ENCODE peak calls at places on chromosomes 4 and X, in seven cellular contexts. F, B, J, K, H, Z and W are unnamed samples.

GRCh38 chr4:140049924-140050681 is 103.9 kb downstream of the MAML3 start:
- DNase-seq in J (peak), K (no peak), Z (no peak), B (no peak), H (peak), F (no peak), W (no peak)

GRCh38 chr4:74805601-74806000 is 11.3 kb upstream of the BTC start:
- DNase-seq in Z (peak), J (peak), H (peak), F (peak), K (peak), B (no peak), W (no peak)

GRCh38 chr4:140344621-140345020 is 28.8 kb upstream of the SCOC start:
- DNase-seq in H (no peak), K (no peak), Z (no peak), J (no peak), B (no peak), F (no peak), W (no peak)

GRCh38 chr4:93633721-93634120 is 194.8 kb upstream of the ATOH1 start:
- DNase-seq in H (no peak), K (no peak), Z (no peak), B (no peak), F (no peak), J (no peak), W (no peak)

GRCh38 chr4:148273501-148273986 is 168.7 kb downstream of the NR3C2 start:
- DNase-seq in K (no peak), F (no peak), B (no peak), Z (no peak), J (no peak), H (no peak), W (no peak)

GRCh38 chr4:2954358-2955185 is 8.6 kb downstream of the NOP14 start:
- DNase-seq in J (no peak), B (no peak), F (no peak), Z (no peak), H (no peak), K (no peak), W (no peak)

GRCh38 chrX:85391879-85392238 is 12.4 kb upstream of the POF1B start:
- DNase-seq in B (no peak), K (no peak), Z (no peak), J (no peak), F (no peak), H (no peak), W (no peak)

GRCh38 chr4:90689739-90690138 is 562.5 kb downstream of the CCSER1 start:
- DNase-seq in F (no peak), B (no peak), K (no peak), J (no peak), H (no peak), Z (no peak), W (no peak)

GRCh38 chr4:120132935-120133334 is 66.3 kb upstream of the MAD2L1 start:
- DNase-seq in H (no peak), F (no peak), Z (no peak), B (no peak), J (no peak), K (no peak), W (no peak)

GRCh38 chrX:45515262-45516215 is 314.9 kb upstream of the DIPK2B start:
- DNase-seq in F (peak), B (peak), H (peak), Z (peak), J (peak), K (peak), W (peak)

GRCh38 chr4:90069151-90069550 is 58.0 kb upstream of the CCSER1 start:
- DNase-seq in K (no peak), F (no peak), H (peak), B (no peak), Z (no peak), J (no peak), W (no peak)

GRCh38 chrX:115690554-115691216 is 129.7 kb downstream of the PLS3 start:
- DNase-seq in Z (peak), K (peak), J (peak), F (peak), H (peak), B (peak), W (peak)

GRCh38 chr4:184851200-184851541 is 25.4 kb upstream of the ACSL1 start:
- DNase-seq in J (no peak), K (no peak), H (no peak), B (no peak), F (no peak), Z (no peak), W (no peak)

GRCh38 chrX:23386260-23386659 is 51.6 kb downstream of the PTCHD1 start:
- DNase-seq in Z (no peak), F (no peak), K (no peak), J (no peak), B (no peak), H (no peak), W (no peak)

GRCh38 chr4:69156913-69157312 is 57.6 kb downstream of the UGT2B11 start:
- DNase-seq in F (peak), B (no peak), Z (no peak), K (no peak), J (no peak), H (no peak), W (no peak)

GRCh38 chr4:40699648-40700047 is 50.1 kb upstream of the NSUN7 start:
- DNase-seq in B (peak), F (no peak), H (peak), J (no peak), K (peak), Z (no peak), W (peak)

GRCh38 chrX:11143931-11144678 is 33.0 kb downstream of the HCCS start:
- DNase-seq in F (peak), Z (peak), B (no peak), J (peak), H (peak), K (peak), W (peak)

GRCh38 chrX:125998432-125998831 is 167.7 kb downstream of the DCAF12L2 start:
- DNase-seq in B (no peak), J (no peak), H (no peak), K (peak), Z (no peak), F (no peak), W (no peak)

GRCh38 chr4:99679204-99679603 is 21.6 kb upstream of the C4orf54 start:
- DNase-seq in J (no peak), H (no peak), K (no peak), Z (no peak), F (no peak), B (no peak), W (no peak)

GRCh38 chrX:123504047-123504446 is 228.8 kb downstream of the THOC2 start:
- DNase-seq in J (no peak), K (no peak), F (no peak), H (no peak), Z (no peak), B (no peak), W (no peak)

GRCh38 chrX:155889328-155889727 is 8.2 kb downstream of the VAMP7 start:
- DNase-seq in Z (no peak), F (no peak), B (no peak), J (no peak), H (no peak), K (no peak), W (no peak)

GRCh38 chr4:159271857-159272256 is 169.0 kb downstream of the RAPGEF2 start:
- DNase-seq in F (no peak), H (no peak), K (no peak), B (no peak), J (no peak), Z (no peak), W (no peak)

GRCh38 chrX:154827624-154828408 is 6.6 kb downstream of the SMIM9 start:
- DNase-seq in Z (no peak), F (no peak), K (no peak), J (no peak), B (no peak), H (no peak), W (no peak)

GRCh38 chrX:11269996-11270395 is 23.2 kb upstream of the AMELX start:
- DNase-seq in F (no peak), K (no peak), Z (no peak), J (no peak), B (no peak), H (no peak), W (no peak)

GRCh38 chr4:1500966-1501753 is 94.9 kb upstream of the NKX1-1 start:
- DNase-seq in Z (no peak), B (no peak), F (no peak), H (no peak), J (no peak), K (no peak), W (no peak)

GRCh38 chr4:169439244-169439643 is 168.5 kb upstream of the SH3RF1 start:
- DNase-seq in K (no peak), J (no peak), Z (peak), B (no peak), H (peak), F (no peak), W (no peak)

GRCh38 chrX:112235547-112235946 is 153.0 kb upstream of the TRPC5 start:
- DNase-seq in H (no peak), K (no peak), Z (no peak), B (no peak), J (no peak), F (no peak), W (no peak)

GRCh38 chr4:139628184-139629012 is 37.2 kb upstream of the MGST2 start:
- DNase-seq in J (no peak), Z (no peak), H (no peak), F (no peak), K (no peak), B (no peak), W (no peak)

GRCh38 chrX:153405426-153405825 is 4.3 kb upstream of the PNMA6E start:
- DNase-seq in K (no peak), F (no peak), J (no peak), H (no peak), Z (no peak), B (no peak), W (no peak)

GRCh38 chr4:47372561-47372960 is 90.9 kb downstream of the COMMD8 start:
- DNase-seq in B (no peak), Z (no peak), J (no peak), F (no peak), H (no peak), K (no peak), W (no peak)

GRCh38 chr4:89249313-89249712 is 58.3 kb downstream of the GPRIN3 start:
- DNase-seq in B (no peak), K (no peak), Z (no peak), F (no peak), H (no peak), J (no peak), W (no peak)

GRCh38 chr4:108311313-108311712 is 142.6 kb upstream of the LEF1 start:
- DNase-seq in K (no peak), Z (no peak), F (no peak), H (no peak), J (no peak), B (no peak), W (no peak)

GRCh38 chr4:39571504-39571903 is 44.3 kb upstream of the UGDH start:
- DNase-seq in B (no peak), H (no peak), Z (no peak), K (no peak), J (no peak), F (peak), W (no peak)

GRCh38 chrX:16466640-16467432 is 183.1 kb upstream of the S100G start:
- DNase-seq in J (no peak), H (peak), F (no peak), K (peak), B (no peak), Z (no peak), W (no peak)

GRCh38 chr4:162683659-162684370 is 482.9 kb downstream of the NAF1 start:
- DNase-seq in Z (no peak), J (peak), H (peak), F (peak), B (no peak), K (peak), W (no peak)

GRCh38 chrX:39165185-39165584 is 363.9 kb downstream of the MID1IP1 start:
- DNase-seq in F (no peak), B (no peak), K (no peak), J (no peak), H (no peak), Z (no peak), W (no peak)

GRCh38 chr4:168845897-168846296 is 164.2 kb downstream of the CBR4 start:
- DNase-seq in H (no peak), K (no peak), B (no peak), Z (no peak), J (no peak), F (peak), W (no peak)

GRCh38 chr4:86334020-86334750 is 25.7 kb downstream of the MAPK10 start:
- DNase-seq in J (no peak), B (no peak), K (no peak), Z (peak), F (no peak), H (no peak), W (no peak)

GRCh38 chrX:130507015-130507414 is 105.2 kb downstream of the RBMX2 start:
- DNase-seq in H (no peak), F (no peak), K (no peak), B (no peak), J (no peak), Z (no peak), W (no peak)

DNA sequence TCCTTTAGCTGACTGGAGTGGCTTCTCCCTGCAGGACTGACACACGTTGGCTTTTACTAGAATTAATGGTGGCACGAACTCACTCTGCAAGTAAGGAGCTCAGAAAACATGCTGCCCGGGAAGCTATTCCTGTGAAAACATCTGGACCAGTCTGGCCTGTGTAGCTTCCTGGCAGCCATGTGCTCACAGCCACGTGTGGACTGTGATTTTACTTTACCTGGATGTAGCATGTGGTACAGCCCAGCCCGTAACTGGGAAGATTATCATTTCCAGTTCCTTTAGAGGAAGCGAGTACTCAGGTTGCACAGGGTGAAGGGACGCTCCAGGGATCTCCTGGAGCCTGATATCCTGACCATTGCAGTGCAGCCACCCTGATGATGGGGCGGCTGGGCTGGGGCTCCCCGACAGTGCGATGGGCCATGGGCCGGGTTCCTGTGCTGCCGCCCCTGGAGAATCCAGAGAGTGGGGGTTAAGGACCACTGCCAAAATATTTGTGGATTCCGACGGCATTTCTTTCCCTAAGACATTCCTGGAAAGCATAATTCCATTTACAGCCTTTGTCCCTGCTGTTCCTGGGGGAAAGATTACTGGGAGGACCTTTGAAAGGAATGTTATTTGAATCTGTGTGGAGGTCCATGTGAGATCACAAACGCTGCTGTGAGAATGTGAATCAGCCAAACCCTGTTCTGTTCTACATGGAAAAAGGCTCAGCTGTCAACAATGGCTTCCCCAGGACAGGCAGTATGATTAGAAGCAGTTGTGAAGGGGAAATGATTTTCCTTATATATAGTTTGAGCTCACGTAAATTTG is 35.0 kb downstream of the PROM1 start:
- DNase-seq in K (no peak), F (no peak), J (no peak), Z (no peak), H (no peak), B (no peak), W (no peak)
- H3K4me3 ChIP-seq in K (no peak), F (no peak), J (no peak), Z (no peak), H (no peak), B (no peak), W (no peak)

DNA sequence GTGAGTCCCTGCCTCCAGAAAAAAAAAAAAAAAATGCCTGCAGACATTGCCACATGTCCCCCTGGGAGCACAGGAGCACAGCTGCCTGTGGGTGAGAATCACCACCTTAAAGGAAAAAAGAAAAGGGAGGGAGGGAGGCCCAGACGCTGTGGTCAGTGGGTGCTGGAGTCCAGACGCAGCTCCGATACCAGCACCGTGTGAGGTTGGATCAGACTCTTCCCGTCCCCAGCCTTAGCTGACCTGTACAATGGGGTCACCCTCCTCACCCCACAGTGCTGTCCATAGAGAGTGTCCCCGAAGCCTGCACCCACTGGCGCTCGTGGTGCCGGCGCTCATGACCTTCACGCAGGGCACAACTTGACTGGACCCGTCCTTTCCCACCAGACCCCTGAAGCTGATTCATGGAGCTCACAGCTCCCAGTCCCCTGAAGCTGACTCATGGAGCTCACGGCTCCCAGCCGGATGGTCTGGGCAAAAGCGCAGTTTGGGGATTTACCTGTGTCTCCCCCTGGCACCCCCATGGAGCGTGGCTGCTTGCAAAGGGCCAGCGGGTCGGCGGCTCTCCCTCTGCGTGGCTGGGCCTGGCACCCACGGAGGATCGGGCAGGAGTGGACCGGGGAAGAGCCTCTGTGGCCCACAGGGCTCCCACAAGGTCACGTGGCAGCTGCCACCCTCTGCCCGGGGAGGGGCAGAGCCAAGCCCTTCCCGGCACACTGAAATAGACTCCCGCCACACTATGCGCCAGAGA is 31.4 kb downstream of the ABLIM2 start:
- DNase-seq in B (no peak), J (no peak), K (no peak), F (no peak), H (no peak), Z (no peak), W (no peak)
- TF ChIP-seq CTCF in B (no peak), J (no peak), K (no peak), F (no peak), H (no peak), Z (no peak), W (no peak)

DNA sequence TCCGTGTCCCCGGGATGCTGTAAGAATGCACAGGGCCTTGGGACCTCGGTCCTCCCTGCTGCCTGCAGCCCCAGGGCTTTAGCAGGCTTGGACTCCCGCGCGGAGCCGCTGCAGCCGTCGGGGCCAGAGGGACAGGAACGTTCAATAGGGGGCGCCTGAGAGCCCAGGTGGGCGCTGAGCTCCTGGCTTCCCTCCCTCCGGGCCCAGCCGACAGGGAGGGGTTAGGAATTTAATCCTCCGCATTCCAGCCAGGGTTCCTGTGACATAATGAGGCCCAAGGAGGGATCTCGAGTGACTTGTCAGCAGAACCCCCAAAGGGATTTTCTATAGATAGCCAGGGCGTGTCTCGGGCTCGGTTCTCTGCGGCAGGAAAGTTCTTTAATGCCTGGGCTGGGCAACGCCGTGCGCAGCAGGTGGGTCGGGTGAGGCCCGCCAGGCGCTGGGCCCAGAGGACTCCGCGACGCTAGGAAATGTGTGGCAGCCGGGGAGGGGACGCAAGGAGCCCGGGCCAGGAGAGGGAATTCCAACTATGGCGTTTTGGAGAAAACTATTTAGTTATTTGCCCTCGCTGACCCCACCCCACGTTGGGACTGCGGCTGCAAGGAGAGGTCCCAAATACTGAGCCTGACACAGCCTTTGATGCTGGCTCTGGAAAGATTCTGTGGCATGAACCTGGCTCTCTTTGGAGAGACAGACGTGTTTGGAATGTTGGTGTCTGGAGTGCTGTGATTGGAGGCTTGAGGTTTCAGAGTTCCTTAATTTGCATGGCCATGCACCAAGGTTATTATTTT is 285.2 kb upstream of the GATB start:
- DNase-seq in Z (no peak), B (no peak), H (no peak), F (peak), J (peak), K (no peak), W (no peak)
- H3K4me3 ChIP-seq in Z (no peak), B (no peak), H (no peak), F (no peak), J (peak), K (no peak), W (no peak)

DNA sequence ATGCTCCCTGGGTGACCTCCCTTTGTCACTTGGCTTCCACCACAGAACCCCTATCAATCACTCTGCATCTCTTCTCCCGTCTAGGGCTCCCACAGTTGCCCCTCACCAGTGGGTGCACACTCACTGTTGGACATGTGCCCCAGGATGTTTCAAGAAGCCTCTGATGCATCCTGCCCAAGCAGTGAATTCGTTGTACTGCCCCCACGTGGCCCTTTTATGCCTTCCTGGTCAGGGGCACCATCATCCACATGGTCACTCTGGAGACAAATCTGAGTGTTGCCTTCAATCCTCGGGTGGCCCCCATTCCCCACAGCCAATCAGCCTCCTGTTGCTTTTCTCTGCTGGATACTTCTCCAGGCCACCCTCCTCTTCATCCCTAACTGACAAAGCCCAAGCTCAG is 12.2 kb downstream of the ITIH6 start:
- DNase-seq in F (peak), Z (no peak), H (no peak), J (no peak), B (no peak), K (no peak), W (no peak)
- TF ChIP-seq CTCF in F (peak), Z (peak), H (no peak), J (no peak), B (peak), K (peak), W (peak)

DNA sequence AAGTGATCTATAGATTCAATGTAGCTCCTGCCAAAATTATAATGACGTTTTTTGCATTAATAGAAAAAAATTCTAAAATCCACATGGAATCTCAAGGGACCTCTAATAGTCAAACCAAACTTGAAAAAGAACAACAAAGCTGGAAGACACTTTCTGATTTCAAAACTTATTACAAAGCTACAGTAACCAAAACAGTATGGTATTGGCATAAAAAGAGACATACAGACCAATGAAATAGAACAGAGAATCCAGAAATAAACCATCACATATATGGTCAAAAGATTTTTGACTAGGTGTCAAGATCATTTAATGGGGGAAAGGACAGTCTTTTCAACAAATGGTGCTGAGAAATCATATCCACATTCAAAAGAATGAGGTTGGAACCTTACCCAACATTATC is 4.0 kb downstream of the FBXO8 start:
- DNase-seq in F (no peak), J (no peak), K (no peak), B (no peak), Z (no peak), H (no peak), W (no peak)
- H3K4me3 ChIP-seq in F (no peak), J (no peak), K (no peak), B (no peak), Z (no peak), H (no peak), W (no peak)